ENCODE peak calls at places on chromosomes 11 and 22, in four cellular contexts. One of them, this sample, is unnamed.

GRCh38 chr22:48394787-48395620 is 1432.7 kb downstream of the BRD1 start:
- DNase-seq in prostate gland: no peak
- DNase-seq in transverse colon: no peak
- DNase-seq in A549: no peak
- DNase-seq in this sample: peak

GRCh38 chr22:42856179-42856864 is 751 bp downstream of the ARFGAP3 start:
- DNase-seq in prostate gland: peak
- DNase-seq in transverse colon: peak
- DNase-seq in A549: no peak
- DNase-seq in this sample: peak

GRCh38 chr11:133519560-133519959 is 12.7 kb downstream of the OPCML start:
- DNase-seq in prostate gland: no peak
- DNase-seq in transverse colon: no peak
- DNase-seq in A549: no peak
- DNase-seq in this sample: peak

GRCh38 chr22:24067587-24068376 is 56.7 kb downstream of the CABIN1 start:
- DNase-seq in prostate gland: no peak
- DNase-seq in transverse colon: peak
- DNase-seq in A549: no peak
- DNase-seq in this sample: no peak

GRCh38 chr11:116918925-116919653 is 81.7 kb upstream of the APOA1 start:
- DNase-seq in prostate gland: no peak
- DNase-seq in transverse colon: no peak
- DNase-seq in A549: no peak
- DNase-seq in this sample: no peak

GRCh38 chr22:31451709-31452571 is 37.7 kb downstream of the EIF4ENIF1 start:
- DNase-seq in prostate gland: no peak
- DNase-seq in transverse colon: no peak
- DNase-seq in A549: peak
- DNase-seq in this sample: no peak

GRCh38 chr11:16000065-16000464 is 356.3 kb downstream of the SOX6 start:
- DNase-seq in prostate gland: no peak
- DNase-seq in transverse colon: no peak
- DNase-seq in A549: no peak
- DNase-seq in this sample: no peak

GRCh38 chr11:30758012-30758411 is 171.9 kb upstream of the MPPED2 start:
- DNase-seq in prostate gland: no peak
- DNase-seq in transverse colon: no peak
- DNase-seq in A549: no peak
- DNase-seq in this sample: no peak

GRCh38 chr11:87356428-87356827 is 318.7 kb downstream of the TMEM135 start:
- DNase-seq in prostate gland: no peak
- DNase-seq in transverse colon: peak
- DNase-seq in A549: no peak
- DNase-seq in this sample: no peak

GRCh38 chr11:10674440-10674855 is 19.1 kb downstream of the IRAG1 start:
- DNase-seq in prostate gland: no peak
- DNase-seq in transverse colon: no peak
- DNase-seq in A549: no peak
- DNase-seq in this sample: peak

GRCh38 chr11:83157755-83158473 is 983 bp downstream of the PCF11 start:
- DNase-seq in prostate gland: peak
- DNase-seq in transverse colon: peak
- DNase-seq in A549: peak
- DNase-seq in this sample: peak

GRCh38 chr11:9017773-9018172 is 14.0 kb upstream of the NRIP3 start:
- DNase-seq in prostate gland: no peak
- DNase-seq in transverse colon: peak
- DNase-seq in A549: no peak
- DNase-seq in this sample: peak

GRCh38 chr22:35484651-35485372 is 55.8 kb upstream of the RASD2 start:
- DNase-seq in prostate gland: no peak
- DNase-seq in transverse colon: no peak
- DNase-seq in A549: no peak
- DNase-seq in this sample: no peak

GRCh38 chr22:40156001-40156516 is 21.7 kb upstream of the TNRC6B start:
- DNase-seq in prostate gland: peak
- DNase-seq in transverse colon: peak
- DNase-seq in A549: peak
- DNase-seq in this sample: no peak

GRCh38 chr22:46103664-46104063 is 46.7 kb upstream of the PPARA start:
- DNase-seq in prostate gland: no peak
- DNase-seq in transverse colon: no peak
- DNase-seq in A549: no peak
- DNase-seq in this sample: no peak

GRCh38 chr11:88315981-88316441 is 21.5 kb downstream of the CTSC start:
- DNase-seq in prostate gland: no peak
- DNase-seq in transverse colon: no peak
- DNase-seq in A549: no peak
- DNase-seq in this sample: no peak

GRCh38 chr11:66728760-66729385 is at the start of gene SPTBN2:
- DNase-seq in prostate gland: no peak
- DNase-seq in transverse colon: peak
- DNase-seq in A549: no peak
- DNase-seq in this sample: no peak

GRCh38 chr11:68413591-68413999 is 47.0 kb upstream of the PPP6R3 start:
- DNase-seq in prostate gland: no peak
- DNase-seq in transverse colon: no peak
- DNase-seq in A549: no peak
- DNase-seq in this sample: no peak

GRCh38 chr11:118437736-118438125 is 1.4 kb downstream of the KMT2A start:
- DNase-seq in prostate gland: peak
- DNase-seq in transverse colon: peak
- DNase-seq in A549: no peak
- DNase-seq in this sample: peak

GRCh38 chr11:64661146-64661545 is 61.9 kb downstream of the NRXN2 start:
- DNase-seq in prostate gland: no peak
- DNase-seq in transverse colon: no peak
- DNase-seq in A549: no peak
- DNase-seq in this sample: no peak

GRCh38 chr22:50688448-50688847 is 15.8 kb downstream of the SHANK3 start:
- DNase-seq in prostate gland: no peak
- DNase-seq in transverse colon: no peak
- DNase-seq in A549: no peak
- DNase-seq in this sample: peak

GRCh38 chr22:48925450-48925849 is 902.2 kb downstream of the BRD1 start:
- DNase-seq in prostate gland: no peak
- DNase-seq in transverse colon: no peak
- DNase-seq in A549: no peak
- DNase-seq in this sample: no peak

GRCh38 chr11:76805206-76805913 is 22.2 kb downstream of the TSKU start:
- DNase-seq in prostate gland: no peak
- DNase-seq in transverse colon: no peak
- DNase-seq in A549: no peak
- DNase-seq in this sample: no peak

GRCh38 chr11:19978668-19979518 is 181.4 kb downstream of the DBX1 start:
- DNase-seq in prostate gland: peak
- DNase-seq in transverse colon: no peak
- DNase-seq in A549: peak
- DNase-seq in this sample: no peak

GRCh38 chr22:50270302-50271010 is at the start of gene MAPK11:
- DNase-seq in prostate gland: peak
- DNase-seq in transverse colon: peak
- DNase-seq in A549: no peak
- DNase-seq in this sample: no peak

GRCh38 chr11:96794152-96794551 is 404.3 kb downstream of the JRKL start:
- DNase-seq in prostate gland: no peak
- DNase-seq in transverse colon: no peak
- DNase-seq in A549: no peak
- DNase-seq in this sample: no peak

GRCh38 chr22:33747576-33748180 is 172.6 kb downstream of the LARGE1 start:
- DNase-seq in prostate gland: no peak
- DNase-seq in transverse colon: peak
- DNase-seq in A549: no peak
- DNase-seq in this sample: no peak

GRCh38 chr22:29268511-29269229 is 602 bp downstream of the EWSR1 start:
- DNase-seq in prostate gland: peak
- DNase-seq in transverse colon: peak
- DNase-seq in A549: no peak
- DNase-seq in this sample: peak

GRCh38 chr11:6657346-6657745 is 1.7 kb upstream of the DCHS1 start:
- DNase-seq in prostate gland: no peak
- DNase-seq in transverse colon: no peak
- DNase-seq in A549: no peak
- DNase-seq in this sample: no peak

GRCh38 chr22:18088825-18089568 is 11.2 kb downstream of the PEX26 start:
- DNase-seq in prostate gland: no peak
- DNase-seq in transverse colon: peak
- DNase-seq in A549: no peak
- DNase-seq in this sample: peak

GRCh38 chr11:79441159-79441875 is 487 bp upstream of the TENM4 start:
- DNase-seq in prostate gland: no peak
- DNase-seq in transverse colon: no peak
- DNase-seq in A549: no peak
- DNase-seq in this sample: no peak

GRCh38 chr11:67280341-67280790 is 8.7 kb upstream of the ANKRD13D start:
- DNase-seq in prostate gland: no peak
- DNase-seq in transverse colon: peak
- DNase-seq in A549: no peak
- DNase-seq in this sample: no peak

GRCh38 chr11:62395885-62396778 is 22.7 kb upstream of the SCGB1A1 start:
- DNase-seq in prostate gland: no peak
- DNase-seq in transverse colon: no peak
- DNase-seq in A549: no peak
- DNase-seq in this sample: no peak

GRCh38 chr22:23831261-23831660 is 7.5 kb downstream of the DERL3 start:
- DNase-seq in prostate gland: no peak
- DNase-seq in transverse colon: no peak
- DNase-seq in A549: no peak
- DNase-seq in this sample: no peak

DNA sequence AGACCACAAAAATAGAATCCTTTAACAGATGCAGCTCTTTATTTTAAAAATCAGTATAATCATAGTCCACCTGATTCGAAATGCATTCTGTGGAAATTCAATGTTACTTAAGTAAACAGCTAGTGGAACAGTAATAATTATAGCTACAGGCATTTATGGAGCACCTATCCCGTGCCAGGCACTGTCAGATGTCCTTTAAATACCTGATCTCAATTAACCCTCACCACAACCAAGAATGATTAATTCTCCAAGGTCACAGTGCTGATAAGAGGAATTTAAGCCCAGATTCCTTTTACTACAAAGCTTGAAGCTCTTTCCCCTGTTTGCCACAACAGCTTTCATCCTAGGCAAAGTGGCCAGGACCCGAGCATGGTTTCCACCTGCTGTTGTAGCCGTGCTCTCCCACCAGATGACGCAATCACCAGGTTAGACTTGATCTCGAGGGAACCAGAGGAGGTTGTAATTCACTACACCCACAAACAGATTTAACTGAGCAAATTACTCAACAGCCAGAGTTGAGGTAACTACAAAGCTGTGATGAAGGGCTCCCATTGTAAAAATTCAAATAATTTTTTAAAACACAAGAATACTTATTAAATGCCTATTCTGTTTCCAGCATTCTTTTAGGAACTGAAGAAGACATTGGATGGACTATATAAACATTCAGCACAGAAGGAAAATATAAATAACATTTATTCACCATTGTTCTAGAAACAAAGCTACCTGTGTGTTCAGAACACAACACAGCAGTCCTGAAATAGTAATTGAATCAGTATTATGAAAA is 10.3 kb downstream of the PRDM10 start:
- DNase-seq in prostate gland: peak
- DNase-seq in transverse colon: peak
- DNase-seq in A549: peak
- DNase-seq in this sample: no peak
- TF ChIP-seq POLR2A in prostate gland: no peak
- TF ChIP-seq POLR2A in transverse colon: no peak
- TF ChIP-seq POLR2A in A549: no peak
- TF ChIP-seq POLR2A in this sample: no peak

DNA sequence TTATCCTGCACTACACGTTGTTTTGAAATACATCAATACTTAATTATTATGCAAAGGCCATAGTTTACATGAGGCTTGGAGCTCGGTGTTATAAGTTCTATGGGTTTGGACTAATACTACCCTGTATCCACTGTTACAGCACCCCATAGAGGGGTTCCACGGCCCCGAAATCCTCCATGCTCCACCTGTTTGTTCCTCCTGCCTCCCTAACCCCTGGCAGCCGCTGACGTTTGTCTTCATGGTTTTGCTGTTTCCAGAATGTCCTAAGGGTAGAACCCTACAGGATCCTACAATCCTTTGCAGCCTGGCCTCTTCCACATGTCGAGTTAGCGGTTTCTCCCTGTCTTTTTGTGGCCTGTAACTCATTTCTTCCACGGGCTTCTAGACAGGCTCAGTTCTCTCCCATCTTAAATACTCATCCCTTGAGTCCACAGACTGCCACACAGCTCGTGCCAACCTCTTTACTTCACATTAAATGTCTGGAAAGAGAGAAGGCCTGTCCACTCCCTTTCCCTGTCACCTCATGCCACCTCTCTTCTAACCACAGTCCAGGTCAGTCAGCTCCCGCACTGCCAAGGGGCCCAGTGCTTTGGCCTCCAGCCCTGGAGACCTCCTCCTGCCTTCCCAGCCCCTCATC is 42.4 kb upstream of the TH start:
- DNase-seq in prostate gland: no peak
- DNase-seq in transverse colon: no peak
- DNase-seq in A549: no peak
- DNase-seq in this sample: no peak
- H3K4me3 ChIP-seq in prostate gland: no peak
- H3K4me3 ChIP-seq in transverse colon: no peak
- H3K4me3 ChIP-seq in A549: no peak
- H3K4me3 ChIP-seq in this sample: no peak

DNA sequence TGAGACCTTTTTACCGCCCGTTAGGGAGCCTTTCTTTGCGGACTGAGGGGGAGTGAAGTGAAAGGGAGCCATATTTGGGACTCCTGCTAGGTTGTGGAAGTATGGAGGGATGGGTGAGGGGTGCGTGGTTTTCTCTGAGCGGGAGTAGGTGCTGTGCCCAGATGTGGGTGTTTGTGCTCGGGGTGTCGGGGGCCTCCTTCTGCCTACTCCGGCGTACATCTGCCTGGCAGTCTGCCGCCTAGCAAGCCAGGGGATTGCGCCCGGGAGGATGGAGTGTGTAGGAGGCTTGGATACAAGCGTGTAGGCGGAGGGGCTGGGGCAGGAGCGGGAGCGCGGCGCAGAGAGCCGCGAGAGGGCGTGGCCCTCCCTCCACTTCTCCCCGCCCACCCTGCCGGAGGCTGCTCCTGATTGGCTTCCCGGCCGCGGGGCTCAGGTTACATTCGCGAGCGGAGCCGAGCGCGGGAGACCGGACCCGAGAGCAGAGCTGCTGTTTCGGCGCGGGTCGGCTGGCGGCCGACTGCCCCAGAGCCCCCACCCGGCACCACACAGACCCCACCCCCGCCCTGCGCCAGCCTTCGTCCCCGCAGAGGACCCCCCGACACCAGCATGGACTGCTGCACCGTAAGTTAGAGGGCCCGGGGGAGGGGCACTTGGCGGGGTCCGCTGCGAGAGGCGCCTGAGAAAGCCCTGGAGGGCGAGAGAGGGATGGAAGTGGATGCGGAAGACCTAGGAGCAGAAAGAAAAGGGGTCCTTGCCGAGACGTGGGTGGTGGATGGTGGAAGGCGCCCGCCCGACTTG is at the start of gene NRGN:
- DNase-seq in prostate gland: peak
- DNase-seq in transverse colon: peak
- DNase-seq in A549: peak
- DNase-seq in this sample: peak
- TF ChIP-seq POLR2A in prostate gland: no peak
- TF ChIP-seq POLR2A in transverse colon: no peak
- TF ChIP-seq POLR2A in A549: no peak
- TF ChIP-seq POLR2A in this sample: no peak

GRCh38 chr11:12706531-12707499 is 32.6 kb downstream of the TEAD1 start:
- DNase-seq in prostate gland: no peak
- DNase-seq in transverse colon: peak
- DNase-seq in A549: no peak
- DNase-seq in this sample: no peak
- H3K4me3 ChIP-seq in prostate gland: no peak
- H3K4me3 ChIP-seq in transverse colon: no peak
- H3K4me3 ChIP-seq in A549: no peak
- H3K4me3 ChIP-seq in this sample: no peak

This sample was measured in lower leg skin.